ENCODE peak calls at places on chromosomes 1 and 21, in five cellular contexts. Z is coronary artery, F is IMR-90, Y is tibial nerve, P is K562. D is an unnamed sample.

GRCh38 chr1:57741521-57741920 is 317.7 kb upstream of the DAB1 start:
- DNase-seq in Z (no peak), F (no peak), Y (no peak), P (no peak), D (no peak)

GRCh38 chr1:109634771-109635750 is 15.4 kb downstream of the AMPD2 start:
- DNase-seq in Z (peak; percentile 69), F (no peak), Y (no peak), P (no peak), D (no peak)

GRCh38 chr1:63073530-63074306 is 248.6 kb upstream of the FOXD3 start:
- DNase-seq in Z (no peak), F (no peak), Y (no peak), P (no peak), D (no peak)

GRCh38 chr1:29256395-29256794 is 20.1 kb downstream of the PTPRU start:
- DNase-seq in Z (no peak), F (no peak), Y (no peak), P (no peak), D (no peak)

GRCh38 chr1:100443739-100444571 is 91.6 kb downstream of the CDC14A start:
- DNase-seq in Z (no peak), F (peak; percentile 86), Y (no peak), P (no peak), D (no peak)

GRCh38 chr21:20013851-20014250 is 984.4 kb upstream of the NCAM2 start:
- DNase-seq in Z (no peak), F (no peak), Y (no peak), P (no peak), D (no peak)

GRCh38 chr1:22555386-22555656 is 8.0 kb upstream of the EPHA8 start:
- DNase-seq in Z (no peak), F (no peak), Y (no peak), P (no peak), D (no peak)

GRCh38 chr1:41280189-41281032 is 38.3 kb upstream of the SCMH1 start:
- DNase-seq in Z (no peak), F (no peak), Y (no peak), P (no peak), D (no peak)

GRCh38 chr1:27912429-27912828 is 22.4 kb upstream of the SMPDL3B start:
- DNase-seq in Z (no peak), F (no peak), Y (no peak), P (no peak), D (no peak)

GRCh38 chr1:30334767-30335166 is 388.6 kb downstream of the MATN1 start:
- DNase-seq in Z (no peak), F (no peak), Y (no peak), P (no peak), D (no peak)

GRCh38 chr1:113551728-113552127 is 161.4 kb downstream of the MAGI3 start:
- DNase-seq in Z (no peak), F (no peak), Y (no peak), P (no peak), D (no peak)

GRCh38 chr1:22868331-22868730 is 104.3 kb downstream of the LACTBL1 start:
- DNase-seq in Z (no peak), F (peak; percentile 41), Y (no peak), P (no peak), D (no peak)

GRCh38 chr1:15674760-15675159 is 9.4 kb upstream of the PLEKHM2 start:
- DNase-seq in Z (no peak), F (no peak), Y (no peak), P (peak; percentile 46), D (no peak)

GRCh38 chr1:208206092-208206698 is 38.0 kb downstream of the PLXNA2 start:
- DNase-seq in Z (no peak), F (no peak), Y (no peak), P (no peak), D (no peak)

GRCh38 chr1:9149837-9150581 is 21.1 kb upstream of the GPR157 start:
- DNase-seq in Z (no peak), F (no peak), Y (no peak), P (no peak), D (peak; percentile 72)

GRCh38 chr1:4759671-4760070 is 105.3 kb downstream of the AJAP1 start:
- DNase-seq in Z (no peak), F (no peak), Y (no peak), P (no peak), D (no peak)

GRCh38 chr1:203271962-203272632 is 33.2 kb upstream of the BTG2 start:
- DNase-seq in Z (peak; percentile 76), F (no peak), Y (no peak), P (no peak), D (no peak)

GRCh38 chr1:41482001-41482765 is 2.3 kb downstream of the EDN2 start:
- DNase-seq in Z (no peak), F (no peak), Y (no peak), P (no peak), D (peak; percentile 75)

GRCh38 chr1:238252033-238252802 is 361.5 kb upstream of the ZP4 start:
- DNase-seq in Z (no peak), F (peak; percentile 33), Y (peak; percentile 29), P (no peak), D (peak; percentile 20)

GRCh38 chr21:44947930-44948331 is 8.1 kb downstream of the SLX9 start:
- DNase-seq in Z (no peak), F (no peak), Y (no peak), P (no peak), D (no peak)

GRCh38 chr1:3611170-3612019 is at the start of gene MEGF6:
- DNase-seq in Z (no peak), F (peak; percentile 8), Y (peak; percentile 44), P (peak; percentile 81), D (peak; percentile 66)

GRCh38 chr21:25639167-25639921 is at the start of gene JAM2:
- DNase-seq in Z (no peak), F (peak; percentile 29), Y (peak; percentile 22), P (peak; percentile 19), D (peak; percentile 59)

GRCh38 chr1:24567792-24568388 is 12.0 kb downstream of the NCMAP start:
- DNase-seq in Z (no peak), F (no peak), Y (no peak), P (no peak), D (no peak)

GRCh38 chr1:157152510-157152909 is 14.3 kb upstream of the ETV3 start:
- DNase-seq in Z (no peak), F (no peak), Y (no peak), P (no peak), D (no peak)

GRCh38 chr1:153400244-153400643 is 9.4 kb upstream of the S100A8 start:
- DNase-seq in Z (peak; percentile 31), F (no peak), Y (no peak), P (peak; percentile 37), D (no peak)

GRCh38 chr1:228212966-228213844 is 5.4 kb downstream of the OBSCN start:
- DNase-seq in Z (no peak), F (peak; percentile 78), Y (peak; percentile 65), P (peak; percentile 92), D (peak; percentile 85)

GRCh38 chr1:82697965-82698364 is 897.2 kb downstream of the ADGRL2 start:
- DNase-seq in Z (no peak), F (no peak), Y (no peak), P (no peak), D (no peak)

GRCh38 chr1:84665703-84666317 is 24.5 kb downstream of the SSX2IP start:
- DNase-seq in Z (no peak), F (peak; percentile 60), Y (no peak), P (no peak), D (no peak)

GRCh38 chr1:84672080-84672735 is 18.1 kb downstream of the SSX2IP start:
- DNase-seq in Z (no peak), F (no peak), Y (no peak), P (no peak), D (no peak)

GRCh38 chr1:84674021-84674420 is 16.2 kb downstream of the SSX2IP start:
- DNase-seq in Z (no peak), F (no peak), Y (no peak), P (no peak), D (no peak)

GRCh38 chr1:84669831-84670230 is 20.4 kb downstream of the SSX2IP start:
- DNase-seq in Z (no peak), F (no peak), Y (no peak), P (no peak), D (no peak)

DNA sequence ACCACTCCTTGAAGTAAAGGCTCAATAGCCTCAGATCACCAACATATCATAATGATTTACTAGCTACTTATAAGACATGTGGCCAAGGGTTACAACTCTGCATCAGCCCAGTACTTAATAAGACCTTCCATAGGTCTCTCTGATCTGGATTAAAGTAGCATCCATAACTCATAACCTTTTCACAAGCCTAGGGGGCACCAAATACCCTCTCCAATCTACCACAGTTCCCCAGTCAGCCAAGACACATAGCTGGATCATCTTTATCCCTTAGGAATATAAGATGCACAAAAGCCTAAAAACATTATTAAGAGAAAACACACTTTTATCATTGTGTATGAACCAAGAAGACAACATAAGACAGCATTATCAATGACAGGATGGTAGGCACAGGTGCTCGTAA is 22.1 kb downstream of the SSX2IP start:
- DNase-seq in Z (no peak), F (no peak), Y (no peak), P (no peak), D (no peak)
- TF ChIP-seq CTCF in Z (no peak), F (peak; percentile 14), Y (no peak), P (peak; percentile 48), D (no peak)

GRCh38 chr1:43632135-43632670 is 17.7 kb upstream of the KDM4A start:
- DNase-seq in Z (no peak), F (no peak), Y (no peak), P (no peak), D (no peak)
- H3K27ac ChIP-seq in Z (no peak overlapping the region), F (no peak overlapping the region), Y (no peak overlapping the region), P (no peak overlapping the region), D (no peak overlapping the region)

GRCh38 chr1:115717541-115717940 is 51.0 kb downstream of the CASQ2 start:
- DNase-seq in Z (no peak), F (peak; percentile 15), Y (peak; percentile 45), P (no peak), D (no peak)

GRCh38 chr1:115714572-115715141 is 53.9 kb downstream of the CASQ2 start:
- DNase-seq in Z (no peak), F (no peak), Y (no peak), P (no peak), D (no peak)

GRCh38 chr1:115713906-115714305 is 54.6 kb downstream of the CASQ2 start:
- DNase-seq in Z (no peak), F (no peak), Y (no peak), P (no peak), D (no peak)

GRCh38 chr1:115712911-115713609 is 55.5 kb downstream of the CASQ2 start:
- DNase-seq in Z (no peak), F (no peak), Y (no peak), P (no peak), D (no peak)

DNA sequence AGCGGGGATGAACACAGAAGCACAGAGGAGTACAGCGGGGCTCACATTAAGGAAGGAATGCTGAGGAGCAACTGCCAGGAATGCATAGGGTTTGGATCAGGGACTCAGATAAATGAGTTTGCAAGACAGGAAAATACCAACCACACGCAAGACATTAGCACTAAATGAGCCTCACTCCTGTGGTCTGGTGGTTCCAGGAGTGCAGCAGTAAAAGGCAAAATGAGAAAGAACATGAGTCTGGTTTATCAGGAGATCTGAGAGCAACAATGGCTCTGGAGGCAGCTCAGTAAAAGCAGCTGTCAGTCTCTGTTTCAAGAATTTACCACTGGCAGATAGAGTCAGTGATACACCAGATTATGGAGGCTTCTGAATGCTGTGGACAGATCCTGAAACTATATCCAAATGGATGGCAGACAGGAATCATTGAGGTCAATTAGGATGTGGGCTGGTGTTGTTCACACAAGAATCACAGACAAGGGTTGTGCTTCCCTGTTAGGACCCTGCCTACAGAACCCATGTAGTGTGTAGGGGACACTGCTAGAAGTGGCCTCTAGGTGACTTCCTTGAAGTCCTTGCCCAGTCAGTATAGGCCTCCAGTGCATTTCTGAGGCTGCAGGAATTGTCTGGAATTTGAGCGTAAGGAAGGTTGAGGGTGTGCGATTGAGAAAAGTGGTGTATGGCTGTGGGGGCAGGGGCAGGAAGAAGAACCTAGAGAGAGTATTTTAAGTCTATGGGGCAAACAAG is 50.3 kb downstream of the CASQ2 start:
- DNase-seq in Z (no peak), F (no peak), Y (no peak), P (no peak), D (no peak)
- TF ChIP-seq CTCF in Z (no peak), F (no peak), Y (no peak), P (no peak), D (no peak)

GRCh38 chr1:7222616-7223015 is 437.4 kb downstream of the CAMTA1 start:
- DNase-seq in Z (no peak), F (no peak), Y (no peak), P (no peak), D (no peak)
- H3K27ac ChIP-seq in Z (no peak overlapping the region), F (no peak overlapping the region), Y (no peak overlapping the region), P (no peak overlapping the region), D (no peak overlapping the region)